ENCODE peak calls at places on chromosomes 3 and 15, in six cellular contexts. P is AG04450; T is cerebellum; R is T-helper 1 cell; L is activated CD8-positive, alpha-beta memory T cell treated with anti-CD3 and anti-CD28 coated beads, Interleukin-2, amount 50 U/mL, for 48 hours; A is NCI-H1105. X is an unnamed sample.

GRCh38 chr3:11570789-11571495 is 72.8 kb downstream of the VGLL4 start:
- DNase-seq in P (no peak), T (no peak), R (no peak), L (no peak), A (no peak), X (no peak)

GRCh38 chr15:78302579-78302978 is 3.2 kb upstream of the SKIC8 start:
- DNase-seq in P (peak; percentile 39), T (no peak), R (peak; percentile 50), L (no peak), A (no peak), X (no peak)

GRCh38 chr3:62665627-62666433 is 209.4 kb downstream of the CADPS start:
- DNase-seq in P (no peak), T (peak; percentile 71), R (peak; percentile 22), L (peak; percentile 54), A (peak; percentile 3), X (no peak)

GRCh38 chr3:46733026-46733800 is 15.5 kb upstream of the PRSS50 start:
- DNase-seq in P (no peak), T (no peak), R (no peak), L (no peak), A (no peak), X (peak; percentile 66)

GRCh38 chr3:121658716-121659435 is 1.8 kb downstream of the HCLS1 start:
- DNase-seq in P (no peak), T (no peak), R (no peak), L (no peak), A (no peak), X (no peak)

GRCh38 chr15:74307827-74308642 is 59.4 kb downstream of the CYP11A1 start:
- DNase-seq in P (no peak), T (peak; percentile 70), R (peak; percentile 26), L (no peak), A (peak; percentile 57), X (no peak)

GRCh38 chr15:77542491-77543001 is 90.2 kb downstream of the LINGO1 start:
- DNase-seq in P (no peak), T (no peak), R (no peak), L (no peak), A (no peak), X (no peak)

GRCh38 chr3:30073622-30074021 is 532.8 kb upstream of the TGFBR2 start:
- DNase-seq in P (no peak), T (no peak), R (no peak), L (no peak), A (no peak), X (no peak)

GRCh38 chr15:47813985-47814384 is 96.7 kb downstream of the SEMA6D start:
- DNase-seq in P (no peak), T (no peak), R (peak; percentile 70), L (no peak), A (no peak), X (no peak)

GRCh38 chr3:38354588-38355344 is 8.2 kb downstream of the XYLB start:
- DNase-seq in P (no peak), T (peak; percentile 70), R (no peak), L (no peak), A (no peak), X (no peak)

GRCh38 chr15:90553248-90553745 is 23.6 kb downstream of the CRTC3 start:
- DNase-seq in P (peak; percentile 81), T (no peak), R (no peak), L (no peak), A (no peak), X (no peak)

GRCh38 chr3:88195951-88196434 is 46.2 kb downstream of the C3orf38 start:
- DNase-seq in P (peak; percentile 4), T (no peak), R (peak; percentile 20), L (peak; percentile 58), A (no peak), X (no peak)

GRCh38 chr3:8482960-8483665 is 18.5 kb upstream of the LMCD1 start:
- DNase-seq in P (peak; percentile 90), T (no peak), R (no peak), L (no peak), A (no peak), X (peak; percentile 86)

GRCh38 chr15:57283774-57284508 is 92.4 kb upstream of the CGNL1 start:
- DNase-seq in P (no peak), T (no peak), R (no peak), L (no peak), A (no peak), X (no peak)

GRCh38 chr15:100903191-100903590 is 16.0 kb upstream of the LRRK1 start:
- DNase-seq in P (no peak), T (no peak), R (no peak), L (no peak), A (no peak), X (no peak)

GRCh38 chr15:98405013-98405412 is 243.3 kb upstream of the IGF1R start:
- DNase-seq in P (no peak), T (no peak), R (no peak), L (no peak), A (no peak), X (no peak)

GRCh38 chr3:86702381-86702958 is 288.5 kb downstream of the VGLL3 start:
- DNase-seq in P (no peak), T (no peak), R (no peak), L (no peak), A (no peak), X (no peak)

GRCh38 chr3:126081618-126082333 is 2.1 kb downstream of the SLC41A3 start:
- DNase-seq in P (no peak), T (peak; percentile 61), R (no peak), L (no peak), A (no peak), X (no peak)

GRCh38 chr15:39746714-39747276 is 35.8 kb downstream of the FSIP1 start:
- DNase-seq in P (no peak), T (no peak), R (no peak), L (no peak), A (no peak), X (no peak)

GRCh38 chr3:37628711-37629301 is 232.9 kb upstream of the CTDSPL start:
- DNase-seq in P (no peak), T (no peak), R (no peak), L (no peak), A (no peak), X (no peak)

GRCh38 chr3:169116056-169116693 is 547.3 kb downstream of the MECOM start:
- DNase-seq in P (no peak), T (no peak), R (no peak), L (no peak), A (no peak), X (no peak)

GRCh38 chr15:71201471-71201870 is 86.2 kb downstream of the THSD4 start:
- DNase-seq in P (no peak), T (no peak), R (no peak), L (no peak), A (peak; percentile 99), X (no peak)

GRCh38 chr3:143464850-143465249 is 345.3 kb downstream of the CHST2 start:
- DNase-seq in P (no peak), T (no peak), R (no peak), L (no peak), A (peak; percentile 12), X (no peak)

GRCh38 chr15:88257311-88257901 is 867 bp upstream of the NTRK3 start:
- DNase-seq in P (no peak), T (peak; percentile 58), R (no peak), L (no peak), A (no peak), X (no peak)

GRCh38 chr3:60598668-60599067 is 652.6 kb downstream of the FHIT start:
- DNase-seq in P (no peak), T (no peak), R (no peak), L (no peak), A (no peak), X (no peak)

GRCh38 chr3:42773409-42773751 is 327 bp upstream of the CCDC13 start:
- DNase-seq in P (no peak), T (no peak), R (no peak), L (no peak), A (no peak), X (no peak)

GRCh38 chr3:197008436-197009209 is 21.0 kb downstream of the MELTF start:
- DNase-seq in P (no peak), T (no peak), R (no peak), L (no peak), A (no peak), X (no peak)

GRCh38 chr3:76199382-76199781 is 414.0 kb upstream of the ZNF717 start:
- DNase-seq in P (no peak), T (no peak), R (no peak), L (no peak), A (no peak), X (no peak)

GRCh38 chr15:69908060-69908459 is 189.7 kb downstream of the TLE3 start:
- DNase-seq in P (no peak), T (no peak), R (no peak), L (no peak), A (no peak), X (no peak)

GRCh38 chr3:189726277-189726676 is 95.1 kb downstream of the TP63 start:
- DNase-seq in P (no peak), T (no peak), R (peak; percentile 2), L (no peak), A (no peak), X (no peak)

GRCh38 chr3:15055019-15055557 is 10.0 kb downstream of the MRPS25 start:
- DNase-seq in P (no peak), T (no peak), R (peak; percentile 73), L (peak; percentile 74), A (no peak), X (no peak)

GRCh38 chr15:92304239-92304975 is 89.3 kb upstream of the ST8SIA2 start:
- DNase-seq in P (no peak), T (no peak), R (no peak), L (no peak), A (no peak), X (no peak)

GRCh38 chr15:75904241-75904631 is 558 bp downstream of the FBXO22 start:
- DNase-seq in P (no peak), T (peak; percentile 23), R (peak; percentile 43), L (no peak), A (no peak), X (no peak)

GRCh38 chr3:71583569-71584215 is at the start of gene FOXP1:
- DNase-seq in P (no peak), T (peak; percentile 73), R (peak; percentile 57), L (peak; percentile 80), A (peak; percentile 35), X (peak; percentile 89)

GRCh38 chr3:117480493-117480892 is 770.9 kb downstream of the TUSC7 start:
- DNase-seq in P (no peak), T (no peak), R (no peak), L (no peak), A (no peak), X (no peak)

GRCh38 chr3:133136114-133137041 is 98.2 kb downstream of the TMEM108 start:
- DNase-seq in P (no peak), T (no peak), R (no peak), L (no peak), A (no peak), X (no peak)

GRCh38 chr3:65778966-65779365 is 259.8 kb downstream of the MAGI1 start:
- DNase-seq in P (no peak), T (no peak), R (no peak), L (no peak), A (no peak), X (no peak)

GRCh38 chr3:53077476-53078220 is 31.8 kb upstream of the SFMBT1 start:
- DNase-seq in P (no peak), T (no peak), R (no peak), L (peak; percentile 29), A (no peak), X (no peak)

GRCh38 chr15:91801836-91802534 is 51.5 kb upstream of the SLCO3A1 start:
- DNase-seq in P (no peak), T (no peak), R (no peak), L (no peak), A (no peak), X (no peak)